ENCODE peak calls at places on chromosomes 2 and 18, in four cellular contexts. V is Peyer's patch, R is neural progenitor cell, X is AG04450. O is an unnamed sample.

GRCh38 chr2:71216501-71216900 is 10.4 kb downstream of the PAIP2B start:
- DNase-seq in V (no peak), R (no peak), X (no peak), O (no peak)

GRCh38 chr2:241965931-241966412 is 96.4 kb downstream of the RTP5 start:
- DNase-seq in V (peak; percentile 74), R (peak; percentile 56), X (peak; percentile 92), O (no peak)

GRCh38 chr18:36519358-36519757 is 221.8 kb downstream of the FHOD3 start:
- DNase-seq in V (no peak), R (no peak), X (peak; percentile 10), O (no peak)

GRCh38 chr2:235394278-235394828 is 99.5 kb upstream of the AGAP1 start:
- DNase-seq in V (no peak), R (no peak), X (peak; percentile 20), O (no peak)

GRCh38 chr2:112121682-112122254 is 16.4 kb upstream of the FBLN7 start:
- DNase-seq in V (peak; percentile 38), R (peak; percentile 49), X (peak; percentile 18), O (no peak)

GRCh38 chr2:177572236-177572671 is 179.7 kb downstream of the AGPS start:
- DNase-seq in V (no peak), R (no peak), X (no peak), O (no peak)

GRCh38 chr2:162890690-162891311 is 52.2 kb upstream of the KCNH7 start:
- DNase-seq in V (no peak), R (peak; percentile 73), X (no peak), O (no peak)

GRCh38 chr2:172288603-172289002 is 138.8 kb upstream of the ITGA6 start:
- DNase-seq in V (no peak), R (no peak), X (no peak), O (no peak)

GRCh38 chr18:76246579-76246978 is 248.5 kb downstream of the ZNF516 start:
- DNase-seq in V (no peak), R (no peak), X (no peak), O (no peak)
- H3K4me3 ChIP-seq in V (no peak overlapping the region), R (no peak overlapping the region), X (no peak overlapping the region), O (no peak overlapping the region)

DNA sequence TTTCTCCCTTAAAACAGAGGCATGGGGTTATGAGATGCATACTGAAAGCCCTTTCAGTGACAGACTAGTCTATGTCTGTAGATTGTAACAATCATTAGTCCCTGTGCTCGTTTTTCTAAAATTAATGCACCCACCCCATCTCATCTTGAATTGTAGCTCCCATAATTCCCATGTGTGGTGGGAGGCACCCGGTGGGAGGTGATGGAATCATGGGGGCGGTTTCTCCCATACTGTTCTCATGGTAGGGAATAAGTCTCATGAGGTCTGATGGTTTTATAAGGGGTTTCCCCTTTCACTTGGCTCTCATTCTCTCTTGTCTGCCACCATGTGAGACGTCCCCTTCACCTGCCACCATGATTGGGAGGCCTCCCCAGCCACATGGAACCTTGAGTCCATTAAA is 100.9 kb downstream of the AP1S3 start:
- DNase-seq in V (no peak), R (no peak), X (no peak), O (no peak)
- H3K27ac ChIP-seq in V (no peak overlapping the region), R (no peak overlapping the region), X (no peak overlapping the region), O (no peak overlapping the region)

DNA sequence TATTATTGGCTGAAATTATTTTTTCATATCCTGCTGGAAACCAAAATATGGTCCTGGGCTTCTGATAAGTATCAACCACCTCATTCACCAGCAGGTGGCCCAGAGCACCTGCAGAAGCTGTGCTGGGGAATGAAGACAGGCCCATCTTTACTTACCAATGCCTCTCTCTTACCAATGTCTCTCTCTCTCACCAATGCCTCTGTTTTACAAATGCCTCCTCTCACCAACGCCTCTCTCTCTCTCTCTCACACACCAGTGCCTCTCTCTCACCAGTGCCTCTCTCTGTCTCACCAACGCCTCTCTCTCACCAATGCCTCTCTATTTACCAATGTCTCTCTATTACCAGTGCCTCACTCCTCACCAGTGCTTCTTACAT is 2.3 kb upstream of the MAL start:
- DNase-seq in V (peak; percentile 47), R (no peak), X (no peak), O (no peak)
- TF ChIP-seq CTCF in V (no peak), R (no peak), X (no peak), O (no peak)

DNA sequence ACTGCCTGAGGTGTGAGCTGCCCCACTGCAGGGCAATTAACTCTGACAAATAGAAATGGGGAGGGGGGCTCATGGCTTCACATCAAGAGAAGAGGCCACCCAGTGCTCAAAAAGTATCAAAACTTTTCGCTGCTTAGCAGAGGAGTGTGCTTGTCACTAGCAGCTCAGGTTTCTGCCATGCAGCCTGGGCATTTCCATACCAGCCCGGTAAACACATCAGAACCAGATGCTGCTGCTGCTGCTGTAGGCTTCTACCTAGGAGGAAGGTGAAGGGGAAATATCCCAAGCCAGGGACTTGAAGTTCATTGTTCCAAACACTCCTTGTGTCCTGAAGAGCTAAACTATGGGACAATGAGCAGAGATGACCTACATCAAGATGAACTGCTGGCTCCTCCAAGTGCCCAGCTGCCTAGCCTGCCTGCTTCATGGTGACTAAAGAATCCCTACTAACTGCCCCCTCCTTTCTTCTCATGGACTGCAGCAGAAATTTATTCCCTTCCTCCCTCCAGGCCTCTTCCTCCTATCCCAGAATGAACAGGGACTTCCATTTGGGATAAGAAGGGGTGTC is 16.4 kb downstream of the POU3F3 start:
- DNase-seq in V (no peak), R (no peak), X (no peak), O (no peak)
- H3K4me3 ChIP-seq in V (no peak overlapping the region), R (no peak overlapping the region), X (no peak overlapping the region), O (no peak overlapping the region)

DNA sequence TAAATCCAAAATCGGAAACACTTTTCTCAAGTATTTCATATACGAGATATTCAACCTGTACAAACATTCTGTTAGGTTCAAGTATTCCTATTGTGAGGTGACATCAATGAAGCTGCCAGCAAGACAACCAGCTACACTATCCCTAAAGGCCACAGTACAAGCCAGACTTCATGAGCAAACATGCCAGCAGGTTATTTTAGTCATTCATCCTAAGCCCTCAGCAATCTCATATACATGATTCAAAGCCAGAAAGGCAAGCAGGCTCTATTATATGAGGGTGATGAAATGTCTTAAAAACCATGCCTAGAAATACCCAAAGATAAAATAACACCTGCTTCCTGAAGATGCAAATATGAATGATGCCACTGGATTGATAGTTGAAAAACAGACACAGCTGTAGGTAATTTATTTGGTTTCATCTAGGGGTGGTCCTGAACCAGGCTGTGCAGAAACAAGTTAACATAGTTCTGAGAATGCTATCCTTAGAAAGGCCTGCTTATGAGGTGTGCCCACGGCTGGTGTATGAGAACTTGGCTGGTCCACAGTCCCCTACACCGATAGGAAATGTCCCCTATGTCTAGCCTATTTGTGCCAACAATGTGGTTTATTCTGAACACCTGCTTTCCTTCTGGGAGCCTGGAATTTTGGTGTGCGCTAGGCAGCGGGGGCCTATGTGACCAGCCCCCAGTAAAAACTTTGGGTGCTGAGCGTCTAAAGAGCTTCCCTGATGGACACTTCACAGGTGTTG is 48.2 kb upstream of the KIDINS220 start:
- DNase-seq in V (no peak), R (no peak), X (no peak), O (no peak)
- H3K27ac ChIP-seq in V (no peak overlapping the region), R (no peak overlapping the region), X (no peak overlapping the region), O (no peak overlapping the region)

DNA sequence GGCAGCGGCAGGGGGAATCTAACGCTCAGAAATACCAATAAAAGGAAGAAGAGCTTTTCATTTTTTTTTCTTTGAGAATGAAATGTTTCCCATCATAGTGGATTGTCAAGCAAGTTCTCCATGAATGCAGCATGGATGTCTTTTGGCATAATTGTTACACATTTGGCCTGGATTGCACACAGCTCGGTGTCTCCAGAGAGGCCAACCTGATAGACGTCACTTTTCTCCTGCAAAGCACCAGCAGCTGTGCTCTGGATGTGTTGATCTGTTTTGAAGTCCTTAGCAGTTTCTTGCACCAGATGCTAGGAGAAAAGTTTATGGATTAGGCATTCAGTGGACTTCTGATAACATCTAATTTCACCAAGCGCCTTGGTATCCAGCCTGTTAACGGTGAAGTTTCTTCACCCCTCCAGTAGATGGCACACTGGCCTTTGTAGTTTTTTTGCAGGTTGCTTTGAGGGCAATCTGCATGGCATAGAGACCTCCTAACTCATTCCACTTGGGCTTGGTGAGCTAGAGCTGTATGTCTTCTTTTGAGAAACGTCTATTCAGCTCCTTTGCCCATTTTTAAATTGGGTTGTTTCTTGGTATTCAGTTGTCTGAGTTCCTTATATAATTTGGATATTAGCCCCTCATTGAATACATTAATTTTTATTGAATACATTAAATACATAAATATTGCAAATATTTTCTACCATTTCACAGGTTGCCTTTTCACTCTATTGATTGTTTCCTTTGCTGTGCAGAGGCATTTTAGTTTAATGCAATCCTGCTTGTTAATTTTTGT is 59.7 kb downstream of the PTH2R start:
- DNase-seq in V (no peak), R (peak; percentile 86), X (no peak), O (no peak)
- TF ChIP-seq CTCF in V (no peak), R (peak; percentile 88), X (peak; percentile 29), O (no peak)